ENCODE peak calls at places on chromosomes 12 and 14, in nine cellular contexts. B is psoas muscle, C is HTR-8/SVneo, P is Peyer's patch, Z is NCI-H1436, K is T follicular helper cell, H is NCI-H345, T is D341Med, I is A673. F is an unnamed sample.

GRCh38 chr12:3313066-3313465 is 177.9 kb upstream of the PRMT8 start:
- DNase-seq in B (no peak), C (no peak), P (no peak), Z (no peak), K (no peak), H (no peak), T (no peak), I (no peak), F (no peak)

GRCh38 chr12:94603434-94604068 is 46.8 kb downstream of the TMCC3 start:
- DNase-seq in B (no peak), C (peak), P (peak), Z (no peak), K (peak), H (no peak), T (peak), I (peak), F (peak)

GRCh38 chr14:38866461-38866860 is 236.6 kb downstream of the SEC23A start:
- DNase-seq in B (no peak), C (no peak), P (no peak), Z (no peak), K (no peak), H (peak), T (no peak), I (no peak), F (no peak)

GRCh38 chr12:19643635-19644034 is 204.3 kb downstream of the AEBP2 start:
- DNase-seq in B (no peak), C (peak), P (no peak), Z (no peak), K (no peak), H (peak), T (peak), I (peak), F (no peak)

GRCh38 chr12:94601972-94602517 is 48.3 kb downstream of the TMCC3 start:
- DNase-seq in B (no peak), C (no peak), P (no peak), Z (no peak), K (no peak), H (no peak), T (no peak), I (no peak), F (no peak)

GRCh38 chr14:55609681-55610080 is 29.7 kb downstream of the KTN1 start:
- DNase-seq in B (no peak), C (no peak), P (no peak), Z (no peak), K (no peak), H (no peak), T (no peak), I (peak), F (no peak)

GRCh38 chr14:102591944-102592772 is at the start of gene RCOR1:
- DNase-seq in B (peak), C (peak), P (peak), Z (peak), K (peak), H (peak), T (peak), I (peak), F (peak)

GRCh38 chr12:56021882-56022497 is 1.1 kb downstream of the IKZF4 start:
- DNase-seq in B (no peak), C (no peak), P (no peak), Z (no peak), K (no peak), H (no peak), T (no peak), I (no peak), F (no peak)

GRCh38 chr14:24365600-24366374 is 2.2 kb upstream of the NFATC4 start:
- DNase-seq in B (peak), C (peak), P (peak), Z (peak), K (no peak), H (peak), T (peak), I (peak), F (peak)

GRCh38 chr12:88698471-88698870 is 118.2 kb upstream of the KITLG start:
- DNase-seq in B (no peak), C (no peak), P (no peak), Z (peak), K (no peak), H (no peak), T (no peak), I (peak), F (no peak)

F was measured in T-helper 9 cell.